ENCODE peak calls at places on chromosomes 2 and 18, in nine cellular contexts. Z is progenitor cell of endocrine pancreas, O is PC-9, P is tibial artery, V is PC-3, F is glutamatergic neuron, M is lung, E is GM12864, N is GM12865. W is an unnamed sample.

GRCh38 chr2:214410918-214411554 is at the start of gene VWC2L:
- DNase-seq in F (peak), M (peak), V (peak), N (peak), Z (peak), P (peak), E (peak), O (peak), W (no peak)

GRCh38 chr2:216960926-216961325 is 101.1 kb upstream of the TNP1 start:
- DNase-seq in O (no peak), F (no peak), M (no peak), V (no peak), P (no peak), Z (no peak), N (no peak), E (no peak), W (no peak)

GRCh38 chr2:133365117-133365516 is 203.1 kb downstream of the NCKAP5 start:
- DNase-seq in Z (no peak), O (no peak), N (no peak), P (no peak), F (no peak), V (no peak), M (no peak), E (no peak), W (no peak)

GRCh38 chr2:79857888-79858287 is 345.0 kb downstream of the CTNNA2 start:
- DNase-seq in E (no peak), O (no peak), M (no peak), P (no peak), N (no peak), Z (no peak), F (no peak), V (no peak), W (no peak)

GRCh38 chr2:95060446-95061118 is 35.1 kb downstream of the MAL start:
- DNase-seq in V (no peak), P (no peak), O (no peak), M (no peak), F (no peak), E (no peak), N (no peak), Z (no peak), W (no peak)

GRCh38 chr18:73787316-73787715 is 360.3 kb downstream of the FBXO15 start:
- DNase-seq in N (no peak), F (no peak), Z (no peak), P (no peak), O (no peak), M (no peak), V (no peak), E (no peak), W (no peak)

GRCh38 chr2:101473581-101473910 is 1.4 kb downstream of the RFX8 start:
- DNase-seq in P (no peak), E (no peak), N (no peak), Z (no peak), M (no peak), O (no peak), F (no peak), V (no peak), W (no peak)

GRCh38 chr2:54954705-54955357 is 95.4 kb downstream of the RTN4 start:
- DNase-seq in E (no peak), M (no peak), P (no peak), F (no peak), O (no peak), N (no peak), V (no peak), Z (no peak), W (no peak)

GRCh38 chr18:80196528-80197320 is 50.6 kb downstream of the PARD6G start:
- DNase-seq in F (no peak), N (no peak), O (no peak), Z (no peak), E (no peak), M (peak), V (no peak), P (no peak), W (no peak)

GRCh38 chr2:151905963-151906632 is 77.9 kb upstream of the ARL5A start:
- DNase-seq in M (no peak), N (peak), Z (no peak), P (no peak), V (no peak), O (no peak), F (no peak), E (peak), W (no peak)

GRCh38 chr2:150168596-150168995 is 318.9 kb downstream of the RND3 start:
- DNase-seq in Z (no peak), O (no peak), F (no peak), N (no peak), P (no peak), E (no peak), V (peak), M (no peak), W (no peak)

GRCh38 chr2:154439156-154439555 is 259.3 kb upstream of the KCNJ3 start:
- DNase-seq in O (no peak), Z (no peak), V (peak), M (no peak), P (no peak), N (no peak), E (no peak), F (no peak), W (no peak)

GRCh38 chr2:65024149-65024829 is 31.9 kb upstream of the CEP68 start:
- DNase-seq in F (no peak), E (no peak), O (no peak), P (no peak), N (no peak), Z (no peak), M (no peak), V (no peak), W (no peak)

GRCh38 chr2:226995625-226996041 is 159.8 kb downstream of the RHBDD1 start:
- DNase-seq in E (peak), V (peak), O (no peak), Z (no peak), F (no peak), M (no peak), P (no peak), N (peak), W (no peak)

GRCh38 chr2:53697686-53698085 is 69.9 kb upstream of the CHAC2 start:
- DNase-seq in N (no peak), V (no peak), O (no peak), P (no peak), F (no peak), E (no peak), Z (no peak), M (no peak), W (no peak)

GRCh38 chr2:234905547-234906260 is 46.1 kb upstream of the SH3BP4 start:
- DNase-seq in F (no peak), E (no peak), N (no peak), Z (no peak), P (no peak), M (no peak), O (no peak), V (no peak), W (no peak)

GRCh38 chr2:20444113-20444992 is 2.5 kb upstream of the RHOB start:
- DNase-seq in O (no peak), Z (no peak), V (no peak), E (no peak), P (peak), M (no peak), F (no peak), N (no peak), W (no peak)

GRCh38 chr2:173874899-173875247 is 90.3 kb downstream of the SP3 start:
- DNase-seq in E (no peak), O (no peak), V (no peak), P (no peak), N (peak), F (no peak), M (no peak), Z (no peak), W (no peak)

GRCh38 chr2:74005786-74006185 is 21.1 kb downstream of the TET3 start:
- DNase-seq in O (no peak), V (no peak), M (no peak), P (no peak), Z (no peak), N (no peak), E (no peak), F (no peak), W (no peak)

GRCh38 chr2:132676999-132677398 is 7.0 kb upstream of the LYPD1 start:
- DNase-seq in F (no peak), M (no peak), V (peak), E (no peak), O (no peak), Z (no peak), P (no peak), N (no peak), W (no peak)

GRCh38 chr2:69779258-69779989 is 37.5 kb downstream of the ANXA4 start:
- DNase-seq in F (no peak), N (no peak), Z (no peak), O (peak), V (peak), M (no peak), E (no peak), P (no peak), W (no peak)

GRCh38 chr2:85309699-85310321 is 18.0 kb downstream of the TGOLN2 start:
- DNase-seq in Z (no peak), O (no peak), N (no peak), E (no peak), M (no peak), V (no peak), P (no peak), F (no peak), W (no peak)

GRCh38 chr2:4358855-4359254 is 655.5 kb downstream of the DCDC2C start:
- DNase-seq in F (no peak), V (no peak), E (no peak), P (no peak), N (no peak), Z (no peak), O (no peak), M (no peak), W (no peak)

GRCh38 chr2:165787334-165787733 is 6.7 kb downstream of the GALNT3 start:
- DNase-seq in V (peak), P (no peak), E (no peak), F (no peak), M (no peak), O (no peak), Z (no peak), N (no peak), W (no peak)

GRCh38 chr2:21715865-21716264 is 592.1 kb downstream of the TDRD15 start:
- DNase-seq in P (no peak), E (no peak), O (no peak), F (peak), M (no peak), N (no peak), Z (no peak), V (no peak), W (no peak)

GRCh38 chr2:40851661-40852060 is 399.8 kb upstream of the SLC8A1 start:
- DNase-seq in Z (no peak), N (no peak), E (no peak), O (no peak), P (no peak), M (no peak), F (no peak), V (peak), W (no peak)

GRCh38 chr2:176126929-176127768 is 2.4 kb upstream of the HOXD8 start:
- DNase-seq in Z (no peak), E (no peak), O (peak), P (peak), N (peak), V (peak), F (peak), M (peak), W (peak)

GRCh38 chr2:17259613-17260012 is 258.6 kb downstream of the RAD51AP2 start:
- DNase-seq in N (no peak), V (no peak), P (no peak), Z (no peak), M (no peak), E (no peak), F (no peak), O (no peak), W (no peak)

GRCh38 chr2:127638361-127639110 is 7.4 kb upstream of the GPR17 start:
- DNase-seq in N (no peak), E (no peak), Z (peak), P (no peak), V (peak), F (no peak), O (peak), M (peak), W (no peak)

GRCh38 chr2:127641846-127642510 is 4.0 kb upstream of the GPR17 start:
- DNase-seq in M (no peak), P (no peak), V (no peak), O (no peak), E (no peak), Z (no peak), N (no peak), F (no peak), W (no peak)

GRCh38 chr2:127641133-127641532 is 4.8 kb upstream of the GPR17 start:
- DNase-seq in Z (no peak), O (no peak), V (no peak), M (no peak), E (no peak), F (no peak), N (no peak), P (no peak), W (no peak)

GRCh38 chr2:127639111-127639474 is 6.9 kb upstream of the GPR17 start:
- DNase-seq in O (no peak), M (no peak), V (no peak), N (no peak), E (no peak), P (no peak), F (no peak), Z (no peak), W (no peak)

GRCh38 chr2:127640082-127641072 is 5.6 kb upstream of the GPR17 start:
- DNase-seq in P (no peak), F (peak), E (no peak), M (no peak), N (peak), O (no peak), Z (no peak), V (no peak), W (no peak)
- TF ChIP-seq CTCF in P (no peak), F (peak), E (no peak), M (no peak), N (peak), O (peak), Z (peak), V (peak), W (no peak)

GRCh38 chr2:184067502-184067901 is 530.8 kb upstream of the ZNF804A start:
- DNase-seq in N (no peak), P (no peak), M (no peak), O (no peak), Z (no peak), V (peak), E (no peak), F (no peak), W (no peak)
- TF ChIP-seq CTCF in N (no peak), P (no peak), M (no peak), O (peak), Z (peak), V (peak), E (peak), F (no peak), W (no peak)

GRCh38 chr2:181574321-181574720 is 82.6 kb downstream of the CERKL start:
- DNase-seq in E (no peak), O (no peak), Z (no peak), P (no peak), F (no peak), V (no peak), N (no peak), M (no peak), W (no peak)

GRCh38 chr2:181570833-181571661 is 85.9 kb downstream of the CERKL start:
- DNase-seq in E (no peak), Z (no peak), F (no peak), P (no peak), N (peak), O (no peak), V (no peak), M (no peak), W (no peak)

GRCh38 chr2:181575650-181576025 is 81.3 kb downstream of the CERKL start:
- DNase-seq in F (no peak), P (no peak), Z (no peak), M (no peak), N (no peak), V (no peak), E (no peak), O (no peak), W (no peak)

GRCh38 chr2:181575024-181575649 is 81.8 kb downstream of the CERKL start:
- DNase-seq in N (no peak), E (no peak), V (no peak), Z (no peak), F (peak), O (no peak), M (no peak), P (no peak), W (no peak)

DNA sequence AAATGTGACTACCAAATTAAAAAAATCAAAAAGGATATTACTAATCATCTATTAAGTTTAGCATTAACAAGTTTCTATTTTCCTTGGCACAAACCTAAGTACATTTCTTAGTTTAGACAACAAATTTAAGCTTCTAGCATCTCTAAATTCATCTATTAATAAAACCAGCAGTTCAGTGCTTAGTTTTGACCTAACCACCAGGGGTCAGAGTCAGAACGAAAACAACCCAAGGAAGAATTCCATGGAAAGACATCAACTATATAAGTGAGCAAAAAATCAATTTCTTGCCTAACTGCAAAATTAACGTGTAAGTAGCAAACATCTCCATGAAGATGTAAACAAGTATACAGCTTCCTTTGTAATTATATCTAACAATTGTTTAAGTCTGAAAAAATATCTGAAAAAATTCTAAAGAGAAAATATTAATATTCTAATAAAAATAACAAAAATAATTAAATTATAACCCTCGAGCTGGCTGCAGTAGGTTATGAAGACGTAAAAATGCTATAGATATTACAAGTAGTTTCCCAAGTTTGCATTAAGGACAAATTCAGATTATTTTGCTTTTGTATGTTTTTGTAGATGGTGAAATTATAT is 83.7 kb downstream of the CERKL start:
- DNase-seq in N (peak), F (no peak), Z (no peak), O (peak), E (no peak), P (no peak), V (peak), M (no peak), W (no peak)
- TF ChIP-seq CTCF in N (peak), F (peak), Z (peak), O (peak), E (no peak), P (peak), V (peak), M (no peak), W (no peak)

GRCh38 chr18:24176727-24177416 is 38.0 kb downstream of the CABYR start:
- DNase-seq in M (peak), P (peak), N (peak), E (peak), Z (peak), O (peak), F (peak), V (peak), W (no peak)
- TF ChIP-seq CTCF in M (peak), P (peak), N (peak), E (peak), Z (peak), O (peak), F (peak), V (peak), W (no peak)

GRCh38 chr2:10818986-10819385 is 6.4 kb upstream of the PDIA6 start:
- DNase-seq in P (no peak), E (no peak), M (no peak), N (no peak), F (no peak), V (no peak), O (no peak), Z (no peak), W (no peak)

GRCh38 chr2:10814571-10815331 is 2.2 kb upstream of the PDIA6 start:
- DNase-seq in M (no peak), Z (no peak), O (no peak), V (peak), F (no peak), E (no peak), N (no peak), P (no peak), W (no peak)

GRCh38 chr2:10820562-10820961 is 8.0 kb upstream of the PDIA6 start:
- DNase-seq in N (no peak), M (no peak), E (no peak), V (no peak), O (no peak), P (no peak), Z (no peak), F (no peak), W (no peak)

GRCh38 chr2:10819714-10820314 is 7.2 kb upstream of the PDIA6 start:
- DNase-seq in O (no peak), E (no peak), N (no peak), V (no peak), Z (no peak), M (no peak), P (no peak), F (no peak), W (no peak)

DNA sequence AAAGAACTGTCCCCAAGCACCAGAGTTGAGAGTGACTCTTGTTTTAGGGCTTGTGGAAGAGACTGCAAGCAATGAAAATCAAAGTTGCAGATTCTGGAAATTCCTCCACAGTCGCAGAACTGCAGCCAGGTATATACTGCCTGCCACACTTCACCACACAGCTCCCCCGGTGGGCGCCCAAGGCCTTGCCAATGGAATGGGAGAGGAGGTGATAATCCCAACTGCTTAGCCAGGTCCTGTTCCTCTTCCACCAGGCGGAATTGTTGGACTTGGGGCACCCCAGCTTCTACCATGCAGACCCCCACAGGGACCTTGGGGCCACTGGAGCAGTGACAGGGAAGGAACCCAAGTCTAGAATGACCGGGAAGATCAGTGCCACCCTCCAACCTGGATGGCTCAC is 4.8 kb upstream of the PDIA6 start:
- DNase-seq in Z (no peak), V (peak), N (no peak), P (no peak), O (peak), F (no peak), M (no peak), E (no peak), W (no peak)
- TF ChIP-seq CTCF in Z (peak), V (peak), N (no peak), P (no peak), O (peak), F (no peak), M (no peak), E (no peak), W (no peak)

W was measured in natural killer cell.